ENCODE peak calls at places on chromosomes 5 and 9, in seven cellular contexts. W, F, E, G, I, P and K are unnamed samples.

GRCh38 chr9:97594414-97594921 is 38.7 kb downstream of the TSTD2 start:
- DNase-seq in W (no peak), F (no peak), E (peak; percentile 47), G (no peak), I (no peak), P (no peak), K (no peak)

GRCh38 chr5:109105631-109106267 is 304.0 kb downstream of the PJA2 start:
- DNase-seq in W (no peak), F (peak; percentile 89), E (no peak), G (no peak), I (no peak), P (no peak), K (no peak)

GRCh38 chr9:91131433-91131839 is 230.3 kb downstream of the AUH start:
- DNase-seq in W (no peak), F (peak; percentile 91), E (no peak), G (no peak), I (peak; percentile 76), P (peak; percentile 19), K (peak; percentile 38)

GRCh38 chr9:79572891-79573696 is 1.3 kb downstream of the TLE4 start:
- DNase-seq in W (peak; percentile 77), F (no peak), E (peak; percentile 21), G (peak; percentile 70), I (peak; percentile 65), P (peak; percentile 50), K (peak; percentile 51)

GRCh38 chr9:137446851-137447471 is 5.8 kb upstream of the ENTPD8 start:
- DNase-seq in W (no peak), F (no peak), E (no peak), G (no peak), I (no peak), P (no peak), K (no peak)

GRCh38 chr5:124949862-124950261 is 203.4 kb upstream of the ZNF608 start:
- DNase-seq in W (peak; percentile 72), F (no peak), E (no peak), G (no peak), I (no peak), P (no peak), K (no peak)

GRCh38 chr5:73319036-73319435 is 129.5 kb downstream of the FOXD1 start:
- DNase-seq in W (no peak), F (no peak), E (no peak), G (no peak), I (no peak), P (no peak), K (no peak)

GRCh38 chr5:19855929-19856328 is 132.1 kb downstream of the CDH18 start:
- DNase-seq in W (no peak), F (no peak), E (no peak), G (no peak), I (no peak), P (no peak), K (no peak)

GRCh38 chr5:171610686-171611085 is 174.9 kb upstream of the SMIM23 start:
- DNase-seq in W (no peak), F (no peak), E (no peak), G (no peak), I (no peak), P (no peak), K (no peak)

GRCh38 chr5:139814704-139815280 is 19.2 kb downstream of the PSD2 start:
- DNase-seq in W (no peak), F (no peak), E (no peak), G (no peak), I (no peak), P (no peak), K (no peak)

GRCh38 chr9:123928471-123929176 is 1.3 kb downstream of the DENND1A start:
- DNase-seq in W (no peak), F (peak; percentile 12), E (no peak), G (no peak), I (peak; percentile 34), P (no peak), K (no peak)

DNA sequence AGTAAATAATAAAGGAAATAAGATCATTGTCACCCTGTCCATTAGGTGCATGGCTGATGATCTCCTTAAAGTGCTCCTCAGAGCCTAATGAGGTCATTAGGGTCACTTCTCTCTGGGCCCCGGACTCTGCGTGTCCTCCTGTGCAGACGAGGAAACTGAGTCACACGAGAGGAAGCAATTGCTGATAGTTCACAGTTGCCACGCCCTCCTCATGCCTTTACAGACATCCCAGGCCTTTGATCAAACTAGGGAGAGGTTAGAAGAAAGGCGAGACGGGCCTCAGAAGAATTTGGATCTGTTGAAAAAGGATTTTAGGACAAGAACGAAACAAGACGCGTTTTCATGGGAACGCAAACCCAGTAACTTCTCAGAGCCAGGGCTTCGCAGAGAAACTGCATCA is 32.0 kb upstream of the MSX2 start:
- DNase-seq in W (no peak), F (no peak), E (no peak), G (no peak), I (no peak), P (no peak), K (no peak)
- H3K4me3 ChIP-seq in W (no peak overlapping the region), F (no peak overlapping the region), E (no peak overlapping the region), G (no peak overlapping the region), I (no peak overlapping the region), P (no peak overlapping the region), K (no peak overlapping the region)

DNA sequence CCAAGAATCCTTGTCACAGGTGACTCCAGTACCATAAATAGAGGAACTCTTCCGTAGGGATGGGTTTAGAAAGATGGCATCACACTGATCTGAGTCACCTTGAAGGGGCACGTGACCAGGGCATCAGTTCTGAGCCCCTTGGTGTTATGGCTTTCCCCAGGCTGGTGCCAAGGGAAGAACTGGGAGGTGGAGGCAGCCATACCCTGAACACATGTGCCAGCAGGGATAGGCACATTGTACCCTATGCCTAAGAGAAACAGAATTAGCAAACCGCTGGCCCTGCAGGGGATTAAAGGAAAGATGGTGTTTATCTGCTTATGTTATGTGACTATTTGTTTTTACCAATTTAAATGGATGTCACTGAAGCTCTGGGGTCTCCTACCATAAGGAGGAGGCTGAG is 196.2 kb downstream of the RGS3 start:
- DNase-seq in W (peak; percentile 28), F (no peak), E (no peak), G (no peak), I (no peak), P (no peak), K (no peak)
- H3K4me3 ChIP-seq in W (no peak overlapping the region), F (no peak overlapping the region), E (no peak overlapping the region), G (no peak overlapping the region), I (no peak overlapping the region), P (no peak overlapping the region), K (no peak overlapping the region)

GRCh38 chr9:132582276-132582785 is at the start of gene BARHL1:
- DNase-seq in W (no peak), F (no peak), E (no peak), G (no peak), I (no peak), P (no peak), K (no peak)
- H3K4me3 ChIP-seq in W (peak within 1 kb of the TSS; percentile 34), F (peak within 1 kb of the TSS; percentile 6), E (no peak within 1 kb of the TSS), G (no peak within 1 kb of the TSS), I (peak within 1 kb of the TSS; percentile 18), P (peak within 1 kb of the TSS; percentile 39), K (peak within 1 kb of the TSS; percentile 19)

DNA sequence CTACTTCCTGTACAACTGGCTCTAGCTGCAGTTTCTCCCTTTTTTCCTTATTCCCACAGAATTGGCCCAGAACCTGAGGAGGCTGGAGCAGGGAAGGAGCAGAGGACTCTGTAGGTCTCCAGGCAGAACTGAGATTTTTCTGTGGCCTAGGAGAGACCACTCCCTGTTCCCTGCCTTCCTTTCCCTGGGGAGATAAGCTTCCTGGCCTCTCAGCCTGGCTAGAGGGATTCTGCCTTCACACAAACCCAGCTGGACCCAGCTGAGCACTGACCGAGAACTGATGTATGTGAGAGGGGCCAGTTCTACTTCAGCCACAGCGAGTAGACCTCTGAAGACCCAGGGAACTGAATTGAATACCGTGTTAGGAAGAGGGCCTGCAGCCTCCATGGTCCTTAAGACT is 48.0 kb downstream of the RUSC2 start:
- DNase-seq in W (no peak), F (no peak), E (no peak), G (no peak), I (no peak), P (no peak), K (no peak)
- H3K4me3 ChIP-seq in W (peak overlapping the region; percentile 34), F (no peak overlapping the region), E (no peak overlapping the region), G (no peak overlapping the region), I (no peak overlapping the region), P (no peak overlapping the region), K (no peak overlapping the region)